ENCODE peak calls at places on chromosomes 12 and 14, in six cellular contexts. I, O, B, X, K and L are unnamed samples.

GRCh38 chr14:23407516-23408306 is at the start of gene MYH6:
- DNase-seq in I (no peak), O (no peak), B (no peak), X (no peak), K (no peak), L (no peak)

GRCh38 chr12:63353559-63353958 is 202.6 kb upstream of the AVPR1A start:
- DNase-seq in I (peak), O (no peak), B (no peak), X (no peak), K (no peak), L (no peak)

GRCh38 chr12:57094194-57095160 is 5.6 kb downstream of the NAB2 start:
- DNase-seq in I (no peak), O (no peak), B (no peak), X (no peak), K (no peak), L (peak)

GRCh38 chr12:49548822-49549648 is 10.2 kb downstream of the KCNH3 start:
- DNase-seq in I (no peak), O (no peak), B (no peak), X (no peak), K (peak), L (peak)

GRCh38 chr14:92384461-92385133 is 61.6 kb downstream of the SLC24A4 start:
- DNase-seq in I (no peak), O (no peak), B (no peak), X (no peak), K (no peak), L (no peak)

GRCh38 chr12:95653761-95654546 is 102.7 kb upstream of the USP44 start:
- DNase-seq in I (peak), O (no peak), B (no peak), X (no peak), K (no peak), L (no peak)

GRCh38 chr12:89479982-89480381 is 44.6 kb downstream of the GALNT4 start:
- DNase-seq in I (no peak), O (no peak), B (no peak), X (no peak), K (no peak), L (no peak)

GRCh38 chr14:62743569-62743968 is 301.7 kb downstream of the KCNH5 start:
- DNase-seq in I (no peak), O (no peak), B (no peak), X (no peak), K (no peak), L (no peak)

GRCh38 chr12:5840900-5841299 is 104.2 kb downstream of the ANO2 start:
- DNase-seq in I (no peak), O (no peak), B (no peak), X (no peak), K (no peak), L (no peak)

GRCh38 chr14:56215180-56215579 is 97.0 kb downstream of the PELI2 start:
- DNase-seq in I (no peak), O (no peak), B (no peak), X (no peak), K (no peak), L (no peak)

GRCh38 chr12:6998708-6999451 is 19.4 kb downstream of the LPCAT3 start:
- DNase-seq in I (peak), O (no peak), B (peak), X (no peak), K (no peak), L (no peak)

DNA sequence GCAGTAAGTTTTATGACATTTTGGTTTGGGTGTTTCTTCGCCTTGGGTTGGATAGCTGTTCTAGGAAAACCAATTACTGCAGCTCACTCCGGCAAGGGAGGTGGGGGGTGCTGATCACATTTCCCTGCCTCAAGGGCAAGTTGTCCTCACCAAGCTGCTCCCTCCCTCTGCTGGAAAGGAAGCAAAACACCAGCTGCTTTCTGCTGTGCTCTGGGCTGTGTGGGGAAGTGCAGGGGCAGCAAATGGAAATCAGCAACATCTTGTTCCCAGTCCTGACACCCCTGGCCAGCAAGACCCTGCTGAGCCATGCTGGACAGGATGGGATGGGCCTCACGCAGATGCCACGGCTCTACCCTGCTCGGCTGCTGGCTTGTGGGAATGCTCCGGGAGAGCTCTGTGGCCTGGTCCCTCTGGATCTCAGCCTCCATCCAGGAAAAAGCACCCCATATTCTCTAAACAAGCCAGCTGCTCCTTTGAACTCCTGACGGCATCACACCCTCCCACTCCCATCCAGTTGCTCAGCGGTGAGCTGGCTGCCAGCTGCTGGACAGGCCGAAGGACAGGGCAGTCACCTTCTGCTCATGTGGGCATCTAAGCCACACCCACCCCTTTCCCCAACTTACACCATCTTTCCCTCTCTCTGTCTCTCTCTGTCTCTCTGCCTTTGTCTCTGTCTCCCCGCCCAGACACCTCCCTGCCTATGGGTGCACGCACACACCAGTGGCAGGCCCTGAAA is 52.4 kb upstream of the EIF5 start:
- DNase-seq in I (peak), O (no peak), B (no peak), X (peak), K (no peak), L (no peak)
- TF ChIP-seq CTCF in I (peak), O (peak), B (no peak), X (no peak), K (peak), L (no peak)

GRCh38 chr12:40921563-40922163 is 229.4 kb downstream of the CNTN1 start:
- DNase-seq in I (peak), O (no peak), B (no peak), X (no peak), K (peak), L (no peak)
- TF ChIP-seq CTCF in I (peak), O (peak), B (peak), X (no peak), K (peak), L (no peak)

DNA sequence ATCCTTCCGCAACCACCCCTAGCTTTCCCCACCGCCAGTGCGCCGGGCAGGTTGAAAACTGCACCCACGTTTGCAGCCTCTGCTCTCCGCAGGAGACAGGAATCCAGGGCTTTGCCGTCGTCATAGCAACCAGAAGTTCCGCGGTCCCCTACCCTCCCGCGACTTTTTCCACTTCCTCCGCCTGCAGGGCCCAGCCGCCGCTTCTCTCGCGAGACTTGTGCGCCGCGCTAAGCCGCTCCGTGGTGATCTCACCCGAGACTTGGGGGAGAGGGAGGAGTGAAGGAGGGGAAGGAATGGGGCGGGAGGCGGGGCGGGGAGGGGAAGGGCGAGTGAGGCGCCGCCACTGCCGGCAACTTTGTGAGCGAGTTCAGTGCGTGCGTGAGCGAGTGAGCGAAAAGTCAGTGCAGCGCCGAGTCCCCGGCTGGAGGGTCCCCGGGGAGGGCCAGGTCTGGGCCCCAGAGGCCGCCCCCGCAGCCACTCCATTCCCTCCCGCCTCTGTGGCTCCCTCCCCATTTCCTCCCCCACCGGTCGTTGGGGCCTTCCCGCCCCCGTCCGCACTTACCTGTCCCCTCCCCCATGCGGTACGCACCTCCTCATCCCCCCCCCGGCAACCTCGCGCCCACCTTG is 413.0 kb downstream of the PCNX1 start:
- DNase-seq in I (peak), O (peak), B (peak), X (peak), K (peak), L (peak)
- TF ChIP-seq CTCF in I (no peak), O (no peak), B (no peak), X (no peak), K (peak), L (no peak)

DNA sequence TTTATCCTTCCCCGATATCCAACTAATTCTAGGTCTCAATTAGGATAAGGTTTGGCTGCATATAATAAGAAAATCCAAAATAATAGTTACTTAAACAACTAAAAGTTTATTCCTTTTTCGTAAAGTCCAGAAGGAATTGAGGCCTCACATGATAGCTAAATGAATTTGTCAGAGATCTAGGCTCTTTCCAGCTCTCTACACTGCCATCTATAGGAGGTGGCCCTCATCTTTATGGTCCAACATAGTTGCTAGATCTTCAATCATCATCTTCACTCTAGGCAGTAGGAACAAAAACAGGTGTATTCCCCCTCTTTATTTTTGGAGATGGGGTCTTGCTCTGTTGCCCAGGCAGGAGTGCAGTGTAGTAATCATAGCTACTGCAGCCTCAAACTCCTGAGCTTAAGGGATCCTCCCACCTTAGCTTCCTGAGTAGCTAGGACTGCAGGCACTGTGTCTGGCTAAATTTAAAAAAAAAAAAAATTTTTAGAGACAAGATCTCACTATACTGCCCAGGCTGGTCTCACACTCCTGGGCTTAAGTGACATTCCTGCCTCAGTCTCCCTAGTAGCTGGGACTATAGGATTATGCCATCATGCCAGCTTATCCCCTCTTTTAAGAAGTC is 46.5 kb upstream of the SAV1 start:
- DNase-seq in I (peak), O (no peak), B (no peak), X (no peak), K (peak), L (peak)
- TF ChIP-seq CTCF in I (peak), O (peak), B (peak), X (no peak), K (peak), L (peak)

GRCh38 chr14:21092147-21093011 is 6.1 kb downstream of the ZNF219 start:
- DNase-seq in I (peak), O (peak), B (peak), X (peak), K (peak), L (peak)

GRCh38 chr14:21091784-21092146 is 6.7 kb downstream of the ZNF219 start:
- DNase-seq in I (no peak), O (no peak), B (no peak), X (no peak), K (no peak), L (no peak)

GRCh38 chr14:21095430-21096205 is 2.8 kb downstream of the ZNF219 start:
- DNase-seq in I (no peak), O (no peak), B (no peak), X (no peak), K (peak), L (no peak)

GRCh38 chr14:21093018-21093417 is 5.4 kb downstream of the ZNF219 start:
- DNase-seq in I (no peak), O (no peak), B (no peak), X (no peak), K (no peak), L (no peak)

DNA sequence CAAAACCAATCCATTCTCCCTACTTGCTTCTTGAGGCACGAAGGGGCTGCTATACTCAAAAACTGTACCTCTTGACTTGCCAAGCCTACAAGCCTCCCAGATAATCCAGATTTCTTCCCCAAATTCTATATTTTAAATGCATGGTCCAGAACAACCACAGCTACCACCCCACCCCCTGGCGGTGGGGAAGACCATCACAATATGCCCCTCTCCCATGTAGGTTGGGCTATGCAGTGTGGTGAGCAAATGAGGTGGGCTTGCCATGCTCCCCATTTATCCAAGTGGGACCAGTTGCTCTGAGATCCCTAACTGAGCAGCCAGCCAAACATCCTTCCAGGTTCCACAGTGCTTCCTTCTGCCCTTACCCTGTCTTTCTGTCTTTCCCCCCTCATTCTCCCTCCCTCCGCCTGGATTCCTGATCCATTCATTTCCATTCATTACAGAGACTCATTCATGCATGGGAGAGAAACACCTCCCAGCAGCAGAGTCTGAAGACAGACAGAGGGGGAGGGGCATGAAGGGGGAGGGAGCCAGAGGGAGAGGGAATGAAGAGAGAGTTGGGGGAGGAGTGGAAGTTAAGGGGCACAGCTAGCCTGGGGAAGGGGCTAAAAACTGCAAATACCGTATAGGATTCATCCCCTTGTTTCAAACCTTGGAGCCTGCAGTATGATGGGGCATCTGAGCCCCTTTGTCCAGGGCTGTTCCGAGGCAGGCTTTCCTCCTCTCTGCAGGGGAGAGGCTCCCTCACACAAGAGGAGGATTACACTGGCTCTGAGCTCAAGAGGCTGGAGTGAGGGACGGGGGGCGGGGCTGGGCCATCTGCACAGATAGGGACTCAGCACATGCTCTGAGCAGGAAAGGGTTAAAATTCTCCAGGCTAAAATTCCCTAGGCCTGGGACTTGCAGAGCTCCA is 4.4 kb downstream of the ZNF219 start:
- DNase-seq in I (no peak), O (no peak), B (no peak), X (no peak), K (no peak), L (no peak)
- TF ChIP-seq CTCF in I (peak), O (no peak), B (no peak), X (no peak), K (no peak), L (no peak)

DNA sequence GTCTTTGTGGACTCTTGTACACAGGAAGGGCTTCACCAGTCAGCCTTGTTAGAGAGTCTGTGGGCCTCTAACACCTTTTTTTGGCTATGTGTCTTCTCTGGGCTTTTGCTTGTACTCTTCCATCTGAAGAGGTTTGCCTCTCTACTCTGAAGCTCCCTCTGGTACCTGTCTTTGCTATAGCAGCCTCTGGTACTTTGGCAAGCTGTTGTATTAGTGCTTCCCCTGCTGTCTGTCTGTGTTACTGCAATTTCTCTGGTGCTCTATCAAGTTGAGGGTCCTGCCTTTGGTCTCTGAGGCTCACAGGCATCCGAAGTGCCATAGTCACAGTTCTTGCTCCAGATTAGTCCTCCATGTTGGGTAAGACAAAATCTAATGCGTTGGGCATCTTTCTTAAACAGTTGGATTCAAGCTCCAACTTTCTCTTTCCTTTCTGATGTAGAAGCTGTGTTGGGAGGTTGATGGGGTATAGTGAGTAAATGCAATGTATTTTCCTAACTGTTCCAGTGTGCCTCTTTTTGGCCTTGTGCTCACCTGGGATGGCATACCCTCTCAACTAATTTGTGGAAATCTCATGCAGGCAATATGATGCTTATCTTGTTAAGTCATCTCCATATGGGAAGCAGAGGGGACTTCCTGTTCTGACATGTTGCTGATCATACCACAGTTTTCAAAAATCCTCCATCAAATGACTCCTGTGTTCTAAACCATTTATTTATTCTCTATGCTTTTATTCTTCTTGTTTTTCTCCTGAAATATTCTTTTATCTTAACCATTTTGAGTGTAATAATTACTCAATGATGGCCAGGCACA is 88.8 kb downstream of the ATF7IP start:
- DNase-seq in I (peak), O (no peak), B (no peak), X (no peak), K (peak), L (peak)
- TF ChIP-seq CTCF in I (peak), O (peak), B (peak), X (no peak), K (peak), L (peak)

GRCh38 chr12:27524839-27525238 is 833 bp downstream of the PPFIBP1 start:
- DNase-seq in I (peak), O (no peak), B (no peak), X (no peak), K (no peak), L (no peak)
- TF ChIP-seq CTCF in I (no peak), O (no peak), B (no peak), X (no peak), K (no peak), L (no peak)

GRCh38 chr14:89217876-89218275 is 199.2 kb downstream of the FOXN3 start:
- DNase-seq in I (no peak), O (no peak), B (no peak), X (no peak), K (no peak), L (no peak)

GRCh38 chr14:89212386-89213235 is 204.4 kb downstream of the FOXN3 start:
- DNase-seq in I (no peak), O (no peak), B (no peak), X (no peak), K (no peak), L (no peak)

GRCh38 chr14:89215166-89215940 is 201.7 kb downstream of the FOXN3 start:
- DNase-seq in I (no peak), O (no peak), B (no peak), X (no peak), K (no peak), L (no peak)

GRCh38 chr14:89219056-89219455 is 198.0 kb downstream of the FOXN3 start:
- DNase-seq in I (no peak), O (no peak), B (no peak), X (no peak), K (no peak), L (no peak)

DNA sequence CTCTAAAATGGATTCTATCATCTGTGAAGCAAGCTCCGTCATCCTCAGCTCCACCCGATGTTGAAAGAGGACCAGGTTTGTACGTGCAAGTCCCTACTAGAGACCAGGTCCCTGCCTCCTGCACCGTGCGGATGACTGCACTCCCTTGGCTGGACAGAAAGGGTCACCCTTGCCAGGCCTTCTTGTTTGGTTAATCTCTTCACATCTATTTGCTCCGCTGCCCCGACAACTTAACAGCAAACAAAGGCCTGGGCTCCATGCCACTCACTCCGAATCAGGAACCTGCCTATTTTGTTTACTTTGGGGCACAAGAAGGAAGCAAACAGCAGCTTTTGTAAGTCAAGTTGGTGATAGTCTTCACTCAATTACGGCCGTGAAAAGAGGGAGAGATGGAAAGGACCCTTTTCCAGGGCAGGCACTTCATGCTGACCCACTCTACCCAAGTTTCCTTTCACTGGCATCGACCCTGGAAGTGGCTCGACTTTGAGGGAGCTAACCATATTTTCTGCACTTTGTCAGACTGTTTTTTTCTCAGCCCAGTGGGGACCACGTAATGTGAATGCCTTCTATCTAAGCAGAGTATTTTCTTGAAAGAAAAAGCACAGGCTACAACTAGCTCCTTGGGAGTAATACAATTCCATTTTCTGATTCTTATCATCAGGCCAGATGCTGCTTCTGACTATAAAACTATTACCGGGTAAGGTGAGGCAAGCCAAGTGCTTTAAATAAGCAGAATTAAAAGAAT is 202.6 kb downstream of the FOXN3 start:
- DNase-seq in I (peak), O (peak), B (peak), X (no peak), K (no peak), L (no peak)
- TF ChIP-seq CTCF in I (peak), O (peak), B (no peak), X (no peak), K (no peak), L (no peak)

DNA sequence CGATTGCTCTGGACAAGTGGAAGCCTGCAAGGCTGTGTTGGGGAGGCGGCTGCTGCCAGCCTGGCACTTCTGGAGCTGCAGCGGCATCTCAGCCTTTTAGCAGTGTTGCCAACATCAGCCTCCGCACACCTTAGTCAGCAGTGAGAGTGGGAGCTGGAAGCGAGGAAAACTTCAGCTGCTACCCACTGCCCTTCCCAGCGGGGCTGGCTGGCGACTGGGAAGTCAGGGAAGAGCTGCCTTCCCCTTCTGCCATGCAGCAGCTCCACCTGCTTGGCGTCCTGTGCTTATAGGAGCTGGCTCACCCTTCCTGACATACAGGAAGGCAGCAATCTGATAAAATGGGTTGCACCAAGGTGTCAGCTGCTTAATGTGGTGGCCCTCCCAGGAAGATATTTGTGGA is 15.4 kb upstream of the PLEKHG3 start:
- DNase-seq in I (no peak), O (no peak), B (no peak), X (no peak), K (no peak), L (no peak)
- TF ChIP-seq CTCF in I (no peak), O (no peak), B (no peak), X (no peak), K (no peak), L (no peak)